ENCODE peak calls at places on chromosomes 3 and 15, in nine cellular contexts. B is T-helper 1 cell; V is activated CD4-positive, alpha-beta T cell treated with anti-CD3 and anti-CD28 coated beads for 48 hours; T is ACHN; Q is sciatic nerve; P is HFFc6; W is NCI-H2029; M is EH; F is MM.1S. J is an unnamed sample.

GRCh38 chr3:142929109-142929508 is 34.4 kb downstream of the PAQR9 start:
- DNase-seq in B (peak), V (peak), T (peak), Q (no peak), P (peak), W (peak), M (peak), F (peak), J (no peak)

GRCh38 chr3:17431004-17431403 is 311.4 kb downstream of the TBC1D5 start:
- DNase-seq in B (no peak), V (no peak), T (peak), Q (no peak), P (peak), W (peak), M (peak), F (peak), J (no peak)

GRCh38 chr3:32420138-32420981 is 28.7 kb downstream of the CMTM7 start:
- DNase-seq in B (no peak), V (peak), T (peak), Q (no peak), P (peak), W (no peak), M (peak), F (no peak), J (no peak)

GRCh38 chr3:169430687-169431404 is 232.7 kb downstream of the MECOM start:
- DNase-seq in B (no peak), V (no peak), T (no peak), Q (no peak), P (no peak), W (no peak), M (peak), F (peak), J (no peak)

GRCh38 chr3:141740349-141740748 is 2.3 kb downstream of the RNF7 start:
- DNase-seq in B (no peak), V (no peak), T (no peak), Q (no peak), P (no peak), W (no peak), M (no peak), F (no peak), J (peak)

GRCh38 chr3:21654241-21654640 is 96.8 kb downstream of the ZNF385D start:
- DNase-seq in B (no peak), V (no peak), T (no peak), Q (no peak), P (no peak), W (no peak), M (no peak), F (no peak), J (no peak)

GRCh38 chr15:25137013-25137412 is 182.2 kb downstream of the SNRPN start:
- DNase-seq in B (no peak), V (no peak), T (no peak), Q (no peak), P (no peak), W (no peak), M (no peak), F (no peak), J (no peak)

GRCh38 chr3:11271986-11272904 is at the start of gene ATG7:
- DNase-seq in B (peak), V (peak), T (peak), Q (peak), P (peak), W (peak), M (peak), F (peak), J (peak)

GRCh38 chr3:157520485-157521184 is 17.4 kb upstream of the VEPH1 start:
- DNase-seq in B (no peak), V (no peak), T (no peak), Q (no peak), P (no peak), W (no peak), M (no peak), F (no peak), J (no peak)

GRCh38 chr15:101126618-101127502 is 125.0 kb downstream of the CHSY1 start:
- DNase-seq in B (no peak), V (peak), T (no peak), Q (no peak), P (no peak), W (no peak), M (peak), F (peak), J (peak)

GRCh38 chr3:183807329-183807728 is 18.0 kb downstream of the MAP6D1 start:
- DNase-seq in B (no peak), V (no peak), T (no peak), Q (no peak), P (no peak), W (no peak), M (no peak), F (no peak), J (no peak)

GRCh38 chr3:38805765-38806386 is 10.1 kb downstream of the SCN10A start:
- DNase-seq in B (peak), V (peak), T (peak), Q (no peak), P (peak), W (no peak), M (peak), F (peak), J (peak)

GRCh38 chr3:37995652-37996641 is 5.4 kb downstream of the VILL start:
- DNase-seq in B (no peak), V (no peak), T (no peak), Q (peak), P (no peak), W (no peak), M (no peak), F (no peak), J (no peak)

GRCh38 chr3:10556312-10556711 is 50.9 kb upstream of the ATP2B2 start:
- DNase-seq in B (no peak), V (no peak), T (no peak), Q (no peak), P (no peak), W (no peak), M (no peak), F (no peak), J (no peak)

GRCh38 chr15:39312984-39313383 is 267.9 kb upstream of the THBS1 start:
- DNase-seq in B (no peak), V (no peak), T (peak), Q (no peak), P (no peak), W (no peak), M (peak), F (no peak), J (no peak)

GRCh38 chr15:47194718-47195117 is 522.6 kb upstream of the SEMA6D start:
- DNase-seq in B (no peak), V (no peak), T (peak), Q (no peak), P (peak), W (no peak), M (peak), F (peak), J (no peak)

GRCh38 chr3:70615286-70615685 is 302.8 kb upstream of the MDFIC2 start:
- DNase-seq in B (no peak), V (no peak), T (no peak), Q (no peak), P (no peak), W (no peak), M (no peak), F (no peak), J (peak)

GRCh38 chr3:139173372-139174108 is 128.8 kb upstream of the PRR23C start:
- DNase-seq in B (no peak), V (peak), T (no peak), Q (no peak), P (no peak), W (no peak), M (peak), F (peak), J (no peak)

GRCh38 chr3:23665741-23666140 is 140.0 kb upstream of the UBE2E1 start:
- DNase-seq in B (no peak), V (no peak), T (no peak), Q (no peak), P (peak), W (no peak), M (peak), F (no peak), J (no peak)

GRCh38 chr3:156859578-156859977 is 33.4 kb downstream of the LEKR1 start:
- DNase-seq in B (no peak), V (no peak), T (no peak), Q (no peak), P (no peak), W (no peak), M (no peak), F (no peak), J (no peak)

GRCh38 chr3:38985581-38985980 is 66.2 kb downstream of the SCN11A start:
- DNase-seq in B (no peak), V (no peak), T (no peak), Q (no peak), P (peak), W (no peak), M (peak), F (no peak), J (no peak)

GRCh38 chr3:40951636-40952035 is 247.7 kb upstream of the CTNNB1 start:
- DNase-seq in B (no peak), V (no peak), T (no peak), Q (no peak), P (no peak), W (no peak), M (peak), F (no peak), J (no peak)

GRCh38 chr15:68379058-68379758 is 52.8 kb downstream of the ITGA11 start:
- DNase-seq in B (no peak), V (no peak), T (no peak), Q (no peak), P (no peak), W (no peak), M (no peak), F (no peak), J (no peak)

GRCh38 chr3:38555149-38555840 is 59.2 kb downstream of the EXOG start:
- DNase-seq in B (no peak), V (no peak), T (no peak), Q (no peak), P (no peak), W (no peak), M (no peak), F (no peak), J (no peak)

GRCh38 chr15:52095597-52096262 is 16.8 kb downstream of the BCL2L10 start:
- DNase-seq in B (no peak), V (no peak), T (no peak), Q (no peak), P (peak), W (no peak), M (peak), F (no peak), J (no peak)

GRCh38 chr3:7788881-7789280 is 712.7 kb upstream of the LMCD1 start:
- DNase-seq in B (no peak), V (no peak), T (no peak), Q (no peak), P (no peak), W (no peak), M (no peak), F (no peak), J (no peak)